ENCODE peak calls at places on chromosomes 4 and X, in eight cellular contexts. T, F, G, R, X, J, K and H are unnamed samples.

GRCh38 chr4:153067376-153067775 is 131.3 kb downstream of the FHDC1 start:
- DNase-seq in T (peak; percentile 69), F (no peak), G (no peak), R (no peak), X (peak; percentile 25), J (no peak), K (no peak), H (no peak)

GRCh38 chrX:85544609-85545008 is 165.1 kb upstream of the POF1B start:
- DNase-seq in T (peak; percentile 37), F (no peak), G (no peak), R (no peak), X (peak; percentile 8), J (no peak), K (no peak), H (no peak)

GRCh38 chr4:8592366-8593267 is at the start of gene CPZ:
- DNase-seq in T (peak; percentile 51), F (no peak), G (no peak), R (no peak), X (no peak), J (no peak), K (no peak), H (no peak)

GRCh38 chr4:153222162-153222789 is 18.0 kb downstream of the TRIM2 start:
- DNase-seq in T (peak; percentile 79), F (no peak), G (peak; percentile 39), R (peak; percentile 58), X (peak; percentile 80), J (peak; percentile 11), K (peak; percentile 33), H (peak; percentile 37)

GRCh38 chrX:48648299-48648698 is 35.3 kb upstream of the WAS start:
- DNase-seq in T (peak; percentile 59), F (no peak), G (peak; percentile 11), R (peak; percentile 10), X (peak; percentile 27), J (peak; percentile 45), K (peak; percentile 32), H (no peak)

GRCh38 chr4:155787113-155787710 is 28.4 kb downstream of the GUCY1B1 start:
- DNase-seq in T (peak; percentile 74), F (peak; percentile 10), G (no peak), R (no peak), X (peak; percentile 73), J (peak; percentile 79), K (peak; percentile 65), H (no peak)

GRCh38 chr4:2448589-2448988 is 20.3 kb upstream of the RNF4 start:
- DNase-seq in T (no peak), F (no peak), G (no peak), R (no peak), X (no peak), J (no peak), K (no peak), H (no peak)

GRCh38 chr4:41359069-41359769 is 102.5 kb downstream of the UCHL1 start:
- DNase-seq in T (no peak), F (peak; percentile 72), G (no peak), R (peak; percentile 21), X (no peak), J (no peak), K (no peak), H (no peak)

GRCh38 chrX:42188730-42189129 is 265.4 kb upstream of the CASK start:
- DNase-seq in T (no peak), F (no peak), G (no peak), R (no peak), X (no peak), J (no peak), K (no peak), H (no peak)

GRCh38 chr4:6963139-6963611 is 53.5 kb downstream of the TBC1D14 start:
- DNase-seq in T (no peak), F (no peak), G (no peak), R (no peak), X (no peak), J (no peak), K (no peak), H (no peak)

GRCh38 chr4:163815776-163816175 is 321.3 kb downstream of the TMA16 start:
- DNase-seq in T (no peak), F (no peak), G (no peak), R (no peak), X (no peak), J (peak; percentile 39), K (no peak), H (no peak)

DNA sequence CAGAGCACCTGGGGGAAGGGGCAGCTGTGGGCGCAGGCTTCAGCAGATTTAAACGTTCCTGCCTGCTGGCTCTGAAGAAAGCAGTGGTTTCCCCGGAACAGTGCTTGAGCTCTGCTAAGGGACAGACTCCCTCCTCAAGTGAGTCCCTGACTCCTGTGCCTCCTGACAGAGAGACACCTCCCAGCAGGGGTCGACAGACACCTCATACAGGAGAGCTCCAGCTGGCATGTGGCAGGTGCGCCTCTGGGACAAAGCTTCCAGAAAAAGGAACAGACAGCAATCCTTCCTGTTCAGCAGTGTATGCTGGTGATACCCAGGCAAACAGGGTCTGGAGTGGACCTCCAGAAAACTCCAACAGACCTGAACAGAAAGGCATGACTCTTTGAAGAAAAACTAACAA is 68.1 kb downstream of the ZC4H2 start:
- DNase-seq in T (no peak), F (no peak), G (no peak), R (no peak), X (no peak), J (no peak), K (no peak), H (no peak)
- TF ChIP-seq CTCF in T (no peak), F (no peak), G (no peak), R (no peak), X (no peak), J (no peak), K (no peak), H (no peak)

GRCh38 chr4:176656108-176656507 is 136.6 kb downstream of the VEGFC start:
- DNase-seq in T (no peak), F (no peak), G (no peak), R (no peak), X (no peak), J (no peak), K (no peak), H (no peak)

GRCh38 chr4:176654565-176655216 is 138.0 kb downstream of the VEGFC start:
- DNase-seq in T (no peak), F (no peak), G (no peak), R (no peak), X (no peak), J (no peak), K (no peak), H (no peak)

GRCh38 chr4:176664964-176665363 is 127.8 kb downstream of the VEGFC start:
- DNase-seq in T (no peak), F (no peak), G (no peak), R (no peak), X (no peak), J (no peak), K (no peak), H (no peak)

GRCh38 chr4:176660561-176660960 is 132.2 kb downstream of the VEGFC start:
- DNase-seq in T (peak; percentile 46), F (peak; percentile 2), G (no peak), R (no peak), X (peak; percentile 44), J (no peak), K (no peak), H (no peak)
- TF ChIP-seq CTCF in T (peak; percentile 47), F (no peak), G (peak; percentile 23), R (no peak), X (no peak), J (no peak), K (no peak), H (no peak)

GRCh38 chr4:35151816-35152572 is 1092.3 kb downstream of the ARAP2 start:
- DNase-seq in T (peak; percentile 67), F (peak; percentile 3), G (no peak), R (no peak), X (peak; percentile 12), J (peak; percentile 3), K (no peak), H (no peak)
- TF ChIP-seq CTCF in T (peak; percentile 67), F (peak; percentile 26), G (no peak), R (peak; percentile 17), X (peak; percentile 20), J (peak; percentile 21), K (peak; percentile 12), H (no peak)

DNA sequence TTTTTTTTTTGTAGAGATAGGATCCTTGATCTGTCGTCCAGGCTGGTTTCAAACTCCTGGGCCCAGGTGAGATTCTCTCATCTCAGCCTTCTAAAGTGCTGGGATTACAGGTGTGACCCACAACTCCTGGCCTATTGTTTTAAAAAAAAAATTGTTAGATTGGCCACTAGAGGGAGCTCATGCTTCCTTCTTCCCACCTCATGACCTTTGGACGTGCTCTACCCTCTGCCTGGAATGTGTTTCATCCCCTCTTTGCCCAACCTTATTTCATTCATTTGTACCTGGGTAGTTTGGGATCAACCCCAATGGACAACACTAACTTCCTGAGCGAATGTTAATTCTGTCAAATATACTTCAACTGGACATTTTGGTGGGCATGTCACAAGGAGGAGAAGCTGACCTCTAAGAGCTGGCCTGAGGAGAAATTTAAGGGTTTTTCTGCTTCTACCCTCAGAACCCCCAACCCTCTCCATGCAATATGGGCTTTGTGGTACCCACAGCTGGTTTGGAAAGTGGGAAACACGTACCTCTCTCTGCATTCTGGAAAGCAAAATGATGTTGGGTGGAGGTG is 6.4 kb downstream of the PPEF2 start:
- DNase-seq in T (peak; percentile 31), F (peak; percentile 15), G (no peak), R (no peak), X (peak; percentile 54), J (peak; percentile 53), K (peak; percentile 58), H (no peak)
- TF ChIP-seq CTCF in T (peak; percentile 67), F (peak; percentile 57), G (peak; percentile 60), R (peak; percentile 60), X (peak; percentile 65), J (peak; percentile 69), K (peak; percentile 32), H (no peak)

GRCh38 chrX:36383491-36383890 is 464.0 kb downstream of the CFAP47 start:
- DNase-seq in T (no peak), F (no peak), G (no peak), R (no peak), X (no peak), J (no peak), K (no peak), H (no peak)
- TF ChIP-seq CTCF in T (no peak), F (no peak), G (no peak), R (no peak), X (no peak), J (no peak), K (no peak), H (no peak)

GRCh38 chr4:122827899-122828601 is 1.4 kb downstream of the FGF2 start:
- DNase-seq in T (peak; percentile 70), F (peak; percentile 55), G (no peak), R (no peak), X (peak; percentile 75), J (peak; percentile 93), K (peak; percentile 81), H (peak; percentile 39)
- TF ChIP-seq CTCF in T (no peak), F (no peak), G (peak; percentile 36), R (no peak), X (no peak), J (peak; percentile 5), K (no peak), H (no peak)

DNA sequence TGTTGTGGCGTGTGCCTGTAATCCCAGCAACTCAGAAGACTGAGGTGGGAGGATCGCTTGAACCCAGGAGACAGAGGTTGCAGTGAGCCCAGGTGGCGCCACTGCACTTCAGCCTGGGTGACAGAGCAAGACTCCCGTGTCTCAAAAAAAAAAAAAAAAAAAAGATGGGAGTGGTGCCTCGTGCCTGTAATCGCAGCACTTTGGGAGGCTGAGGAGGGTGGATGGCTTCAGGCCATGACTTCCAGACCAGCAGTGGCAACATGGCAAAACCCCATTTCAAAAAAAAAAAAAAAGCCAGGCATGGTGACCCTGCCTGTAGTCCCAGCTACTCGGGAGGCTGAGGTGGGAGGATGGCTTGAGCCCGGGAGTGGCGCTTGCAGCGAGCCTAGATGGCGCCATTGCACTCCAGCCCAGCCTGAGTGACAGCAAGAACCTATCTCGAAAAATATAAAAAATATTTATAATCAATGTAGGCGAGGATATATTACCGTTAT is 27.0 kb downstream of the EIF2S3 start:
- DNase-seq in T (peak; percentile 72), F (no peak), G (peak; percentile 30), R (peak; percentile 47), X (peak; percentile 84), J (peak; percentile 75), K (no peak), H (no peak)
- TF ChIP-seq CTCF in T (peak; percentile 64), F (peak; percentile 84), G (peak; percentile 52), R (peak; percentile 40), X (peak; percentile 65), J (peak; percentile 35), K (peak; percentile 71), H (no peak)